ENCODE peak calls at places on chromosomes 11 and 22, in eight cellular contexts. O, V, L, U, K, S, P and T are unnamed samples.

GRCh38 chr22:19395276-19395675 is 36.3 kb downstream of the HIRA start:
- DNase-seq in V (no peak), L (no peak), K (no peak), U (no peak), S (no peak), O (no peak), P (no peak), T (no peak)

GRCh38 chr22:43811777-43812148 is 342 bp downstream of the EFCAB6 start:
- DNase-seq in U (peak), P (no peak), S (peak), O (peak), V (no peak), L (no peak), K (no peak), T (no peak)

GRCh38 chr11:134346101-134346975 is 14.6 kb downstream of the GLB1L2 start:
- DNase-seq in S (no peak), K (no peak), V (no peak), O (no peak), L (no peak), U (no peak), P (no peak), T (no peak)

GRCh38 chr11:61787928-61788491 is 4.4 kb downstream of the TMEM258 start:
- DNase-seq in U (peak), P (peak), L (no peak), K (no peak), V (no peak), O (peak), S (peak), T (no peak)

GRCh38 chr22:41781508-41781906 is 19.0 kb upstream of the CCDC134 start:
- DNase-seq in U (no peak), K (no peak), L (no peak), S (no peak), V (no peak), P (no peak), O (no peak), T (peak)

GRCh38 chr11:43943931-43944751 is 1.7 kb downstream of the C11orf96 start:
- DNase-seq in P (no peak), V (peak), U (no peak), S (peak), O (peak), K (no peak), L (no peak), T (no peak)

GRCh38 chr11:100810666-100811065 is 123.6 kb downstream of the ARHGAP42 start:
- DNase-seq in S (no peak), L (no peak), O (no peak), P (no peak), V (no peak), U (no peak), K (no peak), T (no peak)

GRCh38 chr11:111826322-111826950 is 44.9 kb downstream of the ALG9 start:
- DNase-seq in P (no peak), U (no peak), O (no peak), S (no peak), V (no peak), L (no peak), K (no peak), T (no peak)

GRCh38 chr11:102177974-102178631 is 67.9 kb downstream of the YAP1 start:
- DNase-seq in S (peak), V (no peak), K (peak), L (no peak), P (no peak), U (no peak), O (peak), T (no peak)

GRCh38 chr11:22634897-22635629 is 9.4 kb upstream of the FANCF start:
- DNase-seq in U (no peak), S (peak), O (peak), P (no peak), K (no peak), V (no peak), L (no peak), T (no peak)

GRCh38 chr22:29291215-29291614 is 15.2 kb upstream of the GAS2L1 start:
- DNase-seq in K (no peak), L (no peak), O (no peak), U (no peak), P (no peak), S (no peak), V (no peak), T (no peak)

GRCh38 chr11:85821636-85822035 is 10.7 kb upstream of the SYTL2 start:
- DNase-seq in U (peak), K (no peak), O (peak), P (no peak), S (peak), V (no peak), L (no peak), T (no peak)

GRCh38 chr11:119107538-119108150 is 500 bp downstream of the C2CD2L start:
- DNase-seq in O (no peak), V (no peak), K (no peak), S (no peak), L (no peak), P (no peak), U (no peak), T (no peak)

GRCh38 chr22:17569971-17570511 is 6.7 kb downstream of the SLC25A18 start:
- DNase-seq in O (peak), K (no peak), L (no peak), V (no peak), S (peak), U (no peak), P (no peak), T (no peak)

GRCh38 chr11:2328040-2328439 is 26.2 kb downstream of the TSPAN32 start:
- DNase-seq in P (no peak), S (no peak), V (no peak), U (no peak), L (no peak), K (no peak), O (no peak), T (no peak)

GRCh38 chr11:122197055-122197987 is 81.3 kb upstream of the BLID start:
- DNase-seq in V (peak), U (no peak), S (peak), O (peak), P (no peak), L (no peak), K (peak), T (no peak)

GRCh38 chr11:96050435-96051182 is 126.7 kb upstream of the MTMR2 start:
- DNase-seq in U (no peak), K (no peak), S (peak), O (peak), P (no peak), L (no peak), V (no peak), T (no peak)

GRCh38 chr11:69245491-69246345 is 48.2 kb upstream of the MYEOV start:
- DNase-seq in U (no peak), K (no peak), O (no peak), S (no peak), V (no peak), L (no peak), P (no peak), T (no peak)

GRCh38 chr11:65391007-65391406 is 4.6 kb downstream of the FRMD8 start:
- DNase-seq in L (no peak), O (peak), S (peak), U (no peak), K (no peak), V (no peak), P (no peak), T (no peak)
- TF ChIP-seq CTCF in L (no peak), O (peak), S (peak), U (no peak), K (no peak), V (no peak), P (no peak), T (no peak)

GRCh38 chr11:128324531-128325141 is 262.7 kb downstream of the ETS1 start:
- DNase-seq in U (peak), P (no peak), L (no peak), O (no peak), K (no peak), V (no peak), S (no peak), T (no peak)
- TF ChIP-seq CTCF in U (no peak), P (no peak), L (no peak), O (no peak), K (no peak), V (no peak), S (no peak), T (no peak)

GRCh38 chr22:27136596-27136995 is 479.2 kb downstream of the MIAT start:
- DNase-seq in P (no peak), O (no peak), L (no peak), U (no peak), V (no peak), K (no peak), S (no peak), T (no peak)

GRCh38 chr22:27137809-27138400 is 480.5 kb downstream of the MIAT start:
- DNase-seq in K (no peak), O (no peak), P (no peak), L (no peak), V (no peak), S (no peak), U (no peak), T (no peak)

GRCh38 chr22:27133951-27134664 is 476.7 kb downstream of the MIAT start:
- DNase-seq in K (peak), P (peak), U (peak), S (peak), V (peak), O (peak), L (peak), T (no peak)

GRCh38 chr22:27132896-27133500 is 475.6 kb downstream of the MIAT start:
- DNase-seq in U (no peak), L (peak), O (no peak), K (no peak), V (no peak), S (no peak), P (no peak), T (no peak)

GRCh38 chr22:27135582-27135981 is 478.2 kb downstream of the MIAT start:
- DNase-seq in P (no peak), O (peak), K (no peak), V (no peak), L (no peak), S (peak), U (no peak), T (no peak)
- TF ChIP-seq CTCF in P (no peak), O (no peak), K (no peak), V (no peak), L (no peak), S (no peak), U (no peak), T (no peak)

GRCh38 chr11:11988862-11989261 is 19.6 kb downstream of the DKK3 start:
- DNase-seq in P (no peak), K (no peak), O (no peak), L (no peak), U (no peak), S (no peak), V (no peak), T (no peak)
- TF ChIP-seq CTCF in P (no peak), K (peak), O (peak), L (no peak), U (no peak), S (peak), V (no peak), T (no peak)

GRCh38 chr11:1226981-1227550 is 4.2 kb downstream of the MUC5B start:
- DNase-seq in S (peak), U (peak), L (peak), O (no peak), V (peak), P (peak), K (no peak), T (no peak)

GRCh38 chr11:1224491-1225385 is 1.9 kb downstream of the MUC5B start:
- DNase-seq in O (no peak), P (peak), K (no peak), S (no peak), U (peak), L (peak), V (peak), T (no peak)

GRCh38 chr11:1226226-1226961 is 3.5 kb downstream of the MUC5B start:
- DNase-seq in K (no peak), L (peak), S (no peak), O (no peak), V (peak), P (peak), U (peak), T (no peak)

GRCh38 chr11:1224109-1224485 is 1.2 kb downstream of the MUC5B start:
- DNase-seq in L (peak), V (peak), P (peak), S (no peak), U (no peak), K (no peak), O (no peak), T (no peak)

GRCh38 chr11:1225386-1226225 is 2.7 kb downstream of the MUC5B start:
- DNase-seq in P (peak), K (no peak), U (peak), L (peak), S (no peak), O (no peak), V (peak), T (no peak)
- TF ChIP-seq CTCF in P (no peak), K (no peak), U (no peak), L (no peak), S (no peak), O (no peak), V (no peak), T (no peak)

GRCh38 chr11:68038718-68039525 is at the start of gene TCIRG1:
- DNase-seq in V (peak), O (peak), S (peak), L (peak), K (no peak), U (peak), P (peak), T (peak)

GRCh38 chr11:68036717-68037239 is 2.0 kb upstream of the TCIRG1 start:
- DNase-seq in K (no peak), P (peak), V (peak), U (peak), L (peak), S (no peak), O (no peak), T (no peak)

GRCh38 chr11:68039526-68040086 is 781 bp downstream of the TCIRG1 start:
- DNase-seq in P (peak), U (no peak), L (peak), S (no peak), V (no peak), O (no peak), K (no peak), T (no peak)

GRCh38 chr11:68037481-68038225 is 1.2 kb upstream of the TCIRG1 start:
- DNase-seq in K (no peak), P (peak), V (no peak), S (no peak), L (no peak), O (no peak), U (no peak), T (no peak)

GRCh38 chr11:68038226-68038717 is 553 bp upstream of the TCIRG1 start:
- DNase-seq in V (peak), P (peak), S (no peak), O (no peak), U (no peak), K (no peak), L (peak), T (no peak)
- TF ChIP-seq CTCF in V (no peak), P (no peak), S (no peak), O (no peak), U (no peak), K (no peak), L (no peak), T (no peak)